ENCODE peak calls at places on chromosomes 16 and 17, in ten cellular contexts. U, V, W, O, N, D, A, L, Y and P are unnamed samples.

GRCh38 chr16:1906052-1906845 is 12.0 kb downstream of the HS3ST6 start:
- DNase-seq in L (peak), D (no peak), N (no peak), A (no peak), O (no peak), Y (no peak), U (no peak), V (no peak), W (no peak), P (no peak)

GRCh38 chr17:35086164-35086563 is 22.7 kb upstream of the RFFL start:
- DNase-seq in U (no peak), V (no peak), Y (no peak), N (no peak), O (no peak), A (no peak), W (no peak), L (no peak), D (no peak), P (no peak)

GRCh38 chr16:10878644-10879498 is 1.9 kb downstream of the CIITA start:
- DNase-seq in N (no peak), Y (peak), A (no peak), W (no peak), V (peak), L (peak), U (no peak), O (no peak), D (peak), P (no peak)

GRCh38 chr16:80016689-80017088 is 416.2 kb upstream of the MAF start:
- DNase-seq in N (no peak), D (no peak), V (no peak), U (no peak), W (no peak), O (no peak), L (no peak), Y (no peak), A (no peak), P (no peak)

GRCh38 chr16:87608400-87608985 is 6.2 kb downstream of the JPH3 start:
- DNase-seq in V (peak), L (peak), D (peak), N (no peak), U (peak), A (peak), W (no peak), Y (no peak), O (no peak), P (peak)

GRCh38 chr16:66273644-66274334 is 92.7 kb upstream of the CDH5 start:
- DNase-seq in V (no peak), L (peak), U (peak), A (no peak), W (no peak), D (peak), O (no peak), N (no peak), Y (no peak), P (no peak)

GRCh38 chr16:1450841-1451240 is 6.5 kb upstream of the CCDC154 start:
- DNase-seq in U (no peak), L (no peak), V (no peak), A (no peak), W (no peak), N (no peak), O (no peak), Y (no peak), D (no peak), P (no peak)

GRCh38 chr16:2429771-2430663 is 770 bp downstream of the CCNF start:
- DNase-seq in U (peak), N (no peak), Y (no peak), O (no peak), A (peak), W (no peak), D (peak), L (peak), V (peak), P (peak)

GRCh38 chr16:85537795-85538401 is 75.2 kb upstream of the GSE1 start:
- DNase-seq in D (no peak), N (no peak), O (no peak), U (no peak), W (no peak), Y (no peak), A (no peak), V (no peak), L (no peak), P (no peak)

GRCh38 chr16:58022601-58023371 is 2.8 kb upstream of the MMP15 start:
- DNase-seq in V (no peak), W (peak), N (no peak), U (peak), D (peak), L (peak), Y (no peak), O (no peak), A (no peak), P (no peak)

GRCh38 chr17:53844476-53845107 is 21.9 kb downstream of the KIF2B start:
- DNase-seq in O (no peak), A (no peak), V (no peak), L (no peak), D (no peak), U (no peak), Y (no peak), N (no peak), W (no peak), P (no peak)

GRCh38 chr16:65336169-65336568 is 214.3 kb upstream of the CDH11 start:
- DNase-seq in D (peak), O (peak), Y (no peak), A (no peak), N (no peak), L (peak), U (no peak), W (no peak), V (no peak), P (no peak)

GRCh38 chr16:3992297-3993051 is 112.0 kb upstream of the CREBBP start:
- DNase-seq in N (no peak), W (no peak), L (no peak), Y (no peak), A (no peak), D (no peak), O (no peak), V (no peak), U (no peak), P (no peak)

GRCh38 chr17:27087935-27088766 is 205.8 kb upstream of the WSB1 start:
- DNase-seq in A (no peak), L (no peak), N (no peak), Y (no peak), W (no peak), U (no peak), V (no peak), O (no peak), D (no peak), P (no peak)

GRCh38 chr16:82603784-82604411 is 22.9 kb upstream of the CDH13 start:
- DNase-seq in V (no peak), U (peak), Y (no peak), D (peak), O (no peak), L (peak), A (peak), W (peak), N (no peak), P (no peak)